ENCODE peak calls at places on chromosome 22, in seven cellular contexts. T is NCI-H1694, A is SW480, P is hepatic stellate cell, K is RWPE1, W is fibroblast of pulmonary artery, I is cardiac fibroblast. C is an unnamed sample.
A peak's percentile ranks its signal among the peaks of the same experiment; 100 is the strongest.

GRCh38 chr22:40057652-40058051 is 62.9 kb downstream of the FAM83F start:
- DNase-seq in T (no peak), A (no peak), P (no peak), K (no peak), W (no peak), I (no peak), C (no peak)

GRCh38 chr22:39309364-39309861 is 10.0 kb downstream of the RPL3 start:
- DNase-seq in T (no peak), A (peak; percentile 91), P (no peak), K (peak; percentile 74), W (no peak), I (no peak), C (no peak)

GRCh38 chr22:24548812-24549211 is 6.1 kb downstream of the GUCD1 start:
- DNase-seq in T (no peak), A (no peak), P (no peak), K (no peak), W (no peak), I (no peak), C (no peak)

GRCh38 chr22:47174671-47175111 is 412.2 kb downstream of the TBC1D22A start:
- DNase-seq in T (no peak), A (no peak), P (no peak), K (no peak), W (no peak), I (no peak), C (no peak)

GRCh38 chr22:44646668-44647067 is 55.3 kb upstream of the PRR5 start:
- DNase-seq in T (no peak), A (no peak), P (no peak), K (no peak), W (no peak), I (no peak), C (no peak)

GRCh38 chr22:25546751-25547150 is 17.7 kb upstream of the GRK3 start:
- DNase-seq in T (no peak), A (no peak), P (no peak), K (no peak), W (no peak), I (no peak), C (no peak)

GRCh38 chr22:34105461-34106062 is 185.3 kb upstream of the LARGE1 start:
- DNase-seq in T (peak; percentile 34), A (peak; percentile 56), P (no peak), K (no peak), W (no peak), I (peak; percentile 1), C (no peak)

GRCh38 chr22:27531782-27532530 is 269.6 kb downstream of the MN1 start:
- DNase-seq in T (no peak), A (peak; percentile 32), P (peak; percentile 73), K (peak; percentile 25), W (peak; percentile 86), I (peak; percentile 91), C (no peak)

GRCh38 chr22:24060375-24060788 is 49.3 kb downstream of the CABIN1 start:
- DNase-seq in T (no peak), A (no peak), P (peak; percentile 95), K (no peak), W (peak; percentile 96), I (peak; percentile 94), C (no peak)

GRCh38 chr22:48320671-48321515 is 1506.8 kb downstream of the BRD1 start:
- DNase-seq in T (no peak), A (no peak), P (no peak), K (no peak), W (no peak), I (no peak), C (no peak)

GRCh38 chr22:30439226-30439625 is 13.7 kb downstream of the MTFP1 start:
- DNase-seq in T (no peak), A (no peak), P (no peak), K (no peak), W (no peak), I (no peak), C (no peak)

GRCh38 chr22:19791894-19792293 is 31.3 kb downstream of the TBX1 start:
- DNase-seq in T (no peak), A (no peak), P (no peak), K (no peak), W (no peak), I (no peak), C (no peak)

GRCh38 chr22:43326342-43326825 is 16.8 kb downstream of the SCUBE1 start:
- DNase-seq in T (no peak), A (no peak), P (no peak), K (no peak), W (no peak), I (no peak), C (no peak)

GRCh38 chr22:26428515-26429457 is at the start of gene ASPHD2:
- DNase-seq in T (peak; percentile 20), A (peak; percentile 41), P (peak; percentile 59), K (peak; percentile 62), W (peak; percentile 60), I (peak; percentile 60), C (peak; percentile 77)

GRCh38 chr22:30305906-30306628 is 16.8 kb upstream of the CASTOR1 start:
- DNase-seq in T (no peak), A (peak; percentile 10), P (no peak), K (no peak), W (no peak), I (no peak), C (no peak)

GRCh38 chr22:36746571-36746970 is 29.3 kb downstream of the IFT27 start:
- DNase-seq in T (no peak), A (no peak), P (no peak), K (no peak), W (no peak), I (no peak), C (no peak)

GRCh38 chr22:37020192-37020479 is 594 bp downstream of the MPST start:
- DNase-seq in T (no peak), A (no peak), P (peak; percentile 47), K (peak; percentile 39), W (peak; percentile 51), I (peak; percentile 59), C (no peak)

GRCh38 chr22:50465531-50465930 is 9.3 kb downstream of the SBF1 start:
- DNase-seq in T (no peak), A (no peak), P (no peak), K (no peak), W (no peak), I (no peak), C (no peak)

GRCh38 chr22:29043906-29044575 is 17.6 kb downstream of the C22orf31 start:
- DNase-seq in T (no peak), A (no peak), P (peak; percentile 18), K (peak; percentile 5), W (peak; percentile 65), I (peak; percentile 64), C (no peak)

C was measured in effector CD4-positive, alpha-beta T cell.